ENCODE peak calls at places on chromosomes 3 and 15, in ten cellular contexts. One of them, this sample, is unnamed.

GRCh38 chr15:71715914-71716313 is 94.4 kb upstream of the NR2E3 start:
- DNase-seq in ELF-1: no peak
- DNase-seq in AG04450: no peak
- DNase-seq in stimulated activated CD4-positive, alpha-beta T cell treated with anti-CD3 and anti-CD28 coated beads, TNF-alpha, amount 100 ng/mL, for 1 hour: no peak
- DNase-seq in HFFc6: no peak
- DNase-seq in fibroblast of pulmonary artery: no peak
- DNase-seq in bronchial epithelial cell: no peak
- DNase-seq in NCI-H2081: no peak
- DNase-seq in stimulated activated CD8-positive, alpha-beta memory T cell treated with anti-CD3 and anti-CD28 coated beads, Interleukin-4, amount 100 ng/mL, for 1 hour: no peak
- DNase-seq in aorta: no peak
- DNase-seq in this sample: no peak

GRCh38 chr15:45522179-45522930 is at the start of gene SLC30A4:
- DNase-seq in bronchial epithelial cell: no peak
- DNase-seq in stimulated activated CD8-positive, alpha-beta memory T cell treated with anti-CD3 and anti-CD28 coated beads, Interleukin-4, amount 100 ng/mL, for 1 hour: peak; percentile 39
- DNase-seq in ELF-1: peak; percentile 53
- DNase-seq in NCI-H2081: peak; percentile 76
- DNase-seq in AG04450: no peak
- DNase-seq in fibroblast of pulmonary artery: peak; percentile 57
- DNase-seq in aorta: peak; percentile 78
- DNase-seq in stimulated activated CD4-positive, alpha-beta T cell treated with anti-CD3 and anti-CD28 coated beads, TNF-alpha, amount 100 ng/mL, for 1 hour: peak; percentile 41
- DNase-seq in HFFc6: peak; percentile 24
- DNase-seq in this sample: no peak

GRCh38 chr3:69869021-69869420 is 129.8 kb downstream of the MITF start:
- DNase-seq in AG04450: no peak
- DNase-seq in stimulated activated CD8-positive, alpha-beta memory T cell treated with anti-CD3 and anti-CD28 coated beads, Interleukin-4, amount 100 ng/mL, for 1 hour: no peak
- DNase-seq in stimulated activated CD4-positive, alpha-beta T cell treated with anti-CD3 and anti-CD28 coated beads, TNF-alpha, amount 100 ng/mL, for 1 hour: no peak
- DNase-seq in NCI-H2081: no peak
- DNase-seq in aorta: no peak
- DNase-seq in fibroblast of pulmonary artery: no peak
- DNase-seq in HFFc6: no peak
- DNase-seq in bronchial epithelial cell: no peak
- DNase-seq in ELF-1: no peak
- DNase-seq in this sample: no peak

GRCh38 chr3:152737021-152737908 is 97.7 kb upstream of the P2RY1 start:
- DNase-seq in AG04450: peak; percentile 3
- DNase-seq in stimulated activated CD8-positive, alpha-beta memory T cell treated with anti-CD3 and anti-CD28 coated beads, Interleukin-4, amount 100 ng/mL, for 1 hour: no peak
- DNase-seq in NCI-H2081: no peak
- DNase-seq in fibroblast of pulmonary artery: peak; percentile 85
- DNase-seq in HFFc6: no peak
- DNase-seq in ELF-1: no peak
- DNase-seq in bronchial epithelial cell: peak; percentile 90
- DNase-seq in aorta: no peak
- DNase-seq in stimulated activated CD4-positive, alpha-beta T cell treated with anti-CD3 and anti-CD28 coated beads, TNF-alpha, amount 100 ng/mL, for 1 hour: no peak
- DNase-seq in this sample: no peak

GRCh38 chr15:61081028-61081322 is 148.1 kb downstream of the RORA start:
- DNase-seq in AG04450: no peak
- DNase-seq in NCI-H2081: peak; percentile 39
- DNase-seq in bronchial epithelial cell: no peak
- DNase-seq in stimulated activated CD8-positive, alpha-beta memory T cell treated with anti-CD3 and anti-CD28 coated beads, Interleukin-4, amount 100 ng/mL, for 1 hour: no peak
- DNase-seq in stimulated activated CD4-positive, alpha-beta T cell treated with anti-CD3 and anti-CD28 coated beads, TNF-alpha, amount 100 ng/mL, for 1 hour: no peak
- DNase-seq in fibroblast of pulmonary artery: no peak
- DNase-seq in ELF-1: peak; percentile 27
- DNase-seq in aorta: no peak
- DNase-seq in HFFc6: no peak
- DNase-seq in this sample: no peak

GRCh38 chr3:120875989-120876388 is 32.0 kb upstream of the STXBP5L start:
- DNase-seq in aorta: no peak
- DNase-seq in ELF-1: no peak
- DNase-seq in stimulated activated CD4-positive, alpha-beta T cell treated with anti-CD3 and anti-CD28 coated beads, TNF-alpha, amount 100 ng/mL, for 1 hour: no peak
- DNase-seq in AG04450: no peak
- DNase-seq in bronchial epithelial cell: no peak
- DNase-seq in stimulated activated CD8-positive, alpha-beta memory T cell treated with anti-CD3 and anti-CD28 coated beads, Interleukin-4, amount 100 ng/mL, for 1 hour: no peak
- DNase-seq in fibroblast of pulmonary artery: peak; percentile 94
- DNase-seq in HFFc6: no peak
- DNase-seq in NCI-H2081: no peak
- DNase-seq in this sample: no peak

GRCh38 chr3:31488475-31489017 is 44.2 kb upstream of the STT3B start:
- DNase-seq in ELF-1: no peak
- DNase-seq in stimulated activated CD4-positive, alpha-beta T cell treated with anti-CD3 and anti-CD28 coated beads, TNF-alpha, amount 100 ng/mL, for 1 hour: no peak
- DNase-seq in aorta: no peak
- DNase-seq in HFFc6: no peak
- DNase-seq in NCI-H2081: no peak
- DNase-seq in AG04450: no peak
- DNase-seq in bronchial epithelial cell: no peak
- DNase-seq in stimulated activated CD8-positive, alpha-beta memory T cell treated with anti-CD3 and anti-CD28 coated beads, Interleukin-4, amount 100 ng/mL, for 1 hour: no peak
- DNase-seq in fibroblast of pulmonary artery: no peak
- DNase-seq in this sample: no peak

GRCh38 chr3:182605882-182606611 is 187.3 kb upstream of the ATP11B start:
- DNase-seq in NCI-H2081: no peak
- DNase-seq in bronchial epithelial cell: no peak
- DNase-seq in HFFc6: no peak
- DNase-seq in stimulated activated CD8-positive, alpha-beta memory T cell treated with anti-CD3 and anti-CD28 coated beads, Interleukin-4, amount 100 ng/mL, for 1 hour: no peak
- DNase-seq in fibroblast of pulmonary artery: no peak
- DNase-seq in stimulated activated CD4-positive, alpha-beta T cell treated with anti-CD3 and anti-CD28 coated beads, TNF-alpha, amount 100 ng/mL, for 1 hour: no peak
- DNase-seq in ELF-1: no peak
- DNase-seq in aorta: no peak
- DNase-seq in AG04450: no peak
- DNase-seq in this sample: no peak

GRCh38 chr3:187368251-187368733 is at the start of gene RTP4:
- DNase-seq in stimulated activated CD4-positive, alpha-beta T cell treated with anti-CD3 and anti-CD28 coated beads, TNF-alpha, amount 100 ng/mL, for 1 hour: no peak
- DNase-seq in aorta: no peak
- DNase-seq in stimulated activated CD8-positive, alpha-beta memory T cell treated with anti-CD3 and anti-CD28 coated beads, Interleukin-4, amount 100 ng/mL, for 1 hour: peak; percentile 1
- DNase-seq in HFFc6: no peak
- DNase-seq in bronchial epithelial cell: peak; percentile 63
- DNase-seq in AG04450: no peak
- DNase-seq in fibroblast of pulmonary artery: peak; percentile 35
- DNase-seq in NCI-H2081: no peak
- DNase-seq in ELF-1: no peak
- DNase-seq in this sample: no peak

GRCh38 chr3:146218880-146219866 is 31.7 kb downstream of the PLSCR4 start:
- DNase-seq in stimulated activated CD4-positive, alpha-beta T cell treated with anti-CD3 and anti-CD28 coated beads, TNF-alpha, amount 100 ng/mL, for 1 hour: peak; percentile 6
- DNase-seq in aorta: no peak
- DNase-seq in fibroblast of pulmonary artery: peak; percentile 68
- DNase-seq in ELF-1: no peak
- DNase-seq in HFFc6: no peak
- DNase-seq in bronchial epithelial cell: peak; percentile 32
- DNase-seq in AG04450: peak; percentile 20
- DNase-seq in NCI-H2081: peak; percentile 43
- DNase-seq in stimulated activated CD8-positive, alpha-beta memory T cell treated with anti-CD3 and anti-CD28 coated beads, Interleukin-4, amount 100 ng/mL, for 1 hour: peak; percentile 14
- DNase-seq in this sample: no peak

GRCh38 chr15:58546635-58547627 is 115.1 kb downstream of the LIPC start:
- DNase-seq in fibroblast of pulmonary artery: peak; percentile 91
- DNase-seq in NCI-H2081: no peak
- DNase-seq in stimulated activated CD4-positive, alpha-beta T cell treated with anti-CD3 and anti-CD28 coated beads, TNF-alpha, amount 100 ng/mL, for 1 hour: no peak
- DNase-seq in stimulated activated CD8-positive, alpha-beta memory T cell treated with anti-CD3 and anti-CD28 coated beads, Interleukin-4, amount 100 ng/mL, for 1 hour: no peak
- DNase-seq in AG04450: peak; percentile 62
- DNase-seq in bronchial epithelial cell: peak; percentile 78
- DNase-seq in ELF-1: peak; percentile 43
- DNase-seq in HFFc6: peak; percentile 93
- DNase-seq in aorta: peak; percentile 77
- DNase-seq in this sample: no peak

GRCh38 chr3:193851941-193852674 is 259.1 kb downstream of the OPA1 start:
- DNase-seq in HFFc6: no peak
- DNase-seq in bronchial epithelial cell: no peak
- DNase-seq in NCI-H2081: peak; percentile 43
- DNase-seq in ELF-1: peak; percentile 70
- DNase-seq in aorta: no peak
- DNase-seq in AG04450: no peak
- DNase-seq in fibroblast of pulmonary artery: peak; percentile 16
- DNase-seq in stimulated activated CD8-positive, alpha-beta memory T cell treated with anti-CD3 and anti-CD28 coated beads, Interleukin-4, amount 100 ng/mL, for 1 hour: no peak
- DNase-seq in stimulated activated CD4-positive, alpha-beta T cell treated with anti-CD3 and anti-CD28 coated beads, TNF-alpha, amount 100 ng/mL, for 1 hour: no peak
- DNase-seq in this sample: no peak

GRCh38 chr3:174495928-174496327 is 363.2 kb upstream of the NAALADL2 start:
- DNase-seq in AG04450: no peak
- DNase-seq in bronchial epithelial cell: no peak
- DNase-seq in aorta: peak; percentile 45
- DNase-seq in NCI-H2081: peak; percentile 51
- DNase-seq in stimulated activated CD4-positive, alpha-beta T cell treated with anti-CD3 and anti-CD28 coated beads, TNF-alpha, amount 100 ng/mL, for 1 hour: no peak
- DNase-seq in ELF-1: no peak
- DNase-seq in fibroblast of pulmonary artery: no peak
- DNase-seq in HFFc6: no peak
- DNase-seq in stimulated activated CD8-positive, alpha-beta memory T cell treated with anti-CD3 and anti-CD28 coated beads, Interleukin-4, amount 100 ng/mL, for 1 hour: no peak
- DNase-seq in this sample: no peak

GRCh38 chr15:35061171-35062163 is 23.6 kb downstream of the NANOGP8 start:
- DNase-seq in bronchial epithelial cell: peak; percentile 50
- DNase-seq in HFFc6: no peak
- DNase-seq in AG04450: no peak
- DNase-seq in ELF-1: peak; percentile 65
- DNase-seq in fibroblast of pulmonary artery: no peak
- DNase-seq in aorta: no peak
- DNase-seq in stimulated activated CD4-positive, alpha-beta T cell treated with anti-CD3 and anti-CD28 coated beads, TNF-alpha, amount 100 ng/mL, for 1 hour: no peak
- DNase-seq in NCI-H2081: no peak
- DNase-seq in stimulated activated CD8-positive, alpha-beta memory T cell treated with anti-CD3 and anti-CD28 coated beads, Interleukin-4, amount 100 ng/mL, for 1 hour: no peak
- DNase-seq in this sample: no peak

GRCh38 chr3:8584661-8585060 is 59.9 kb downstream of the SSUH2 start:
- DNase-seq in ELF-1: no peak
- DNase-seq in NCI-H2081: no peak
- DNase-seq in HFFc6: no peak
- DNase-seq in stimulated activated CD8-positive, alpha-beta memory T cell treated with anti-CD3 and anti-CD28 coated beads, Interleukin-4, amount 100 ng/mL, for 1 hour: no peak
- DNase-seq in aorta: no peak
- DNase-seq in fibroblast of pulmonary artery: no peak
- DNase-seq in AG04450: no peak
- DNase-seq in stimulated activated CD4-positive, alpha-beta T cell treated with anti-CD3 and anti-CD28 coated beads, TNF-alpha, amount 100 ng/mL, for 1 hour: no peak
- DNase-seq in bronchial epithelial cell: no peak
- DNase-seq in this sample: no peak

This sample was measured in NCI-H748 treated with DMSO at 0.1 percent for 48 hours.